ENCODE peak calls at places on chromosomes 2 and 18, in five cellular contexts. One of them, this sample, is unnamed.

GRCh38 chr2:224449212-224450147 is 47.6 kb upstream of the FAM124B start:
- DNase-seq in transverse colon: no peak
- DNase-seq in ovary: no peak
- DNase-seq in suprapubic skin: no peak
- DNase-seq in heart left ventricle: no peak
- DNase-seq in this sample: no peak

GRCh38 chr2:127255146-127255545 is 35.0 kb upstream of the CYP27C1 start:
- DNase-seq in transverse colon: no peak
- DNase-seq in ovary: no peak
- DNase-seq in suprapubic skin: no peak
- DNase-seq in heart left ventricle: no peak
- DNase-seq in this sample: no peak

GRCh38 chr2:221596192-221596591 is 24.1 kb upstream of the EPHA4 start:
- DNase-seq in transverse colon: no peak
- DNase-seq in ovary: no peak
- DNase-seq in suprapubic skin: no peak
- DNase-seq in heart left ventricle: peak
- DNase-seq in this sample: no peak

GRCh38 chr2:171963198-171963597 is 36.6 kb upstream of the METAP1D start:
- DNase-seq in transverse colon: no peak
- DNase-seq in ovary: no peak
- DNase-seq in suprapubic skin: no peak
- DNase-seq in heart left ventricle: no peak
- DNase-seq in this sample: no peak

GRCh38 chr2:236866542-236867340 is 218.9 kb upstream of the COPS8 start:
- DNase-seq in transverse colon: no peak
- DNase-seq in ovary: no peak
- DNase-seq in suprapubic skin: peak
- DNase-seq in heart left ventricle: no peak
- DNase-seq in this sample: no peak

GRCh38 chr2:55607717-55608116 is 9.7 kb downstream of the PPP4R3B start:
- DNase-seq in transverse colon: no peak
- DNase-seq in ovary: no peak
- DNase-seq in suprapubic skin: no peak
- DNase-seq in heart left ventricle: no peak
- DNase-seq in this sample: no peak

GRCh38 chr18:34709104-34709503 is 994 bp upstream of the DTNA start:
- DNase-seq in transverse colon: no peak
- DNase-seq in ovary: peak
- DNase-seq in suprapubic skin: no peak
- DNase-seq in heart left ventricle: no peak
- DNase-seq in this sample: peak

GRCh38 chr2:4674007-4674406 is 970.6 kb downstream of the DCDC2C start:
- DNase-seq in transverse colon: no peak
- DNase-seq in ovary: no peak
- DNase-seq in suprapubic skin: no peak
- DNase-seq in heart left ventricle: no peak
- DNase-seq in this sample: no peak

GRCh38 chr18:21484851-21485636 is 115.5 kb downstream of the ESCO1 start:
- DNase-seq in transverse colon: no peak
- DNase-seq in ovary: no peak
- DNase-seq in suprapubic skin: no peak
- DNase-seq in heart left ventricle: no peak
- DNase-seq in this sample: no peak

GRCh38 chr2:47058061-47058931 is 96.8 kb downstream of the STPG4 start:
- DNase-seq in transverse colon: peak
- DNase-seq in ovary: peak
- DNase-seq in suprapubic skin: no peak
- DNase-seq in heart left ventricle: no peak
- DNase-seq in this sample: peak

DNA sequence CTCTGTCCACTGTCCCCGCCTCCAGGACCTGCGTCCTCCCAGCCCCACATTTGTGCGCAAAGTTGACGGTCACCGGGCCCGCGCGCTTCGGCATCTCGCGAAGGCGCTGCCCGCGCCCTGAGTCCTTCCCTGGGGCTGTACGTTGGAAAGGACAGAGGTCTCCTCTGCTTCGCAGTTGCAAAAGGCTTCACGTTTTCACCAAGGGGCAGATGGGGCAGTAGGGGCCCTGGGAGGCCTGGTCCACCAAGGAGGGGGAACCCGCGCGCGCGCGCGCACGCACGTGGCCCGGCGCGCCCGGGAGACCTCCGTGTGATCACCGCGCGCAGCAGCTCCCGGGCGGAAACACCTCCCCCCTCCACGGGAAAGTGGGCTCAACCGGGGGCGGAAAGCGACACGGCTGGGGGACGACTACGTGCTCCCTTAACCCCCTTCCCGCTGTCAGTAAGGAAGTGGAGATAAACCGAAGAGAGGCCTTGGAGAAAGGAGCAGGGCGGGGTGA is 21.9 kb downstream of the TEX44 start:
- DNase-seq in transverse colon: no peak
- DNase-seq in ovary: peak
- DNase-seq in suprapubic skin: no peak
- DNase-seq in heart left ventricle: peak
- DNase-seq in this sample: peak
- TF ChIP-seq POLR2A in transverse colon: peak
- TF ChIP-seq POLR2A in ovary: peak
- TF ChIP-seq POLR2A in suprapubic skin: no peak
- TF ChIP-seq POLR2A in heart left ventricle: peak
- TF ChIP-seq POLR2A in this sample: no peak

GRCh38 chr18:46099463-46099862 is 1.4 kb upstream of the ATP5F1A start:
- DNase-seq in transverse colon: no peak
- DNase-seq in ovary: no peak
- DNase-seq in suprapubic skin: no peak
- DNase-seq in heart left ventricle: no peak
- DNase-seq in this sample: no peak

GRCh38 chr18:46109386-46109785 is 5.2 kb downstream of the HAUS1 start:
- DNase-seq in transverse colon: no peak
- DNase-seq in ovary: no peak
- DNase-seq in suprapubic skin: no peak
- DNase-seq in heart left ventricle: no peak
- DNase-seq in this sample: no peak

GRCh38 chr18:46098616-46098933 is 479 bp upstream of the ATP5F1A start:
- DNase-seq in transverse colon: no peak
- DNase-seq in ovary: no peak
- DNase-seq in suprapubic skin: no peak
- DNase-seq in heart left ventricle: no peak
- DNase-seq in this sample: no peak

GRCh38 chr18:46104128-46104911 is at the start of gene HAUS1:
- DNase-seq in transverse colon: peak
- DNase-seq in ovary: peak
- DNase-seq in suprapubic skin: peak
- DNase-seq in heart left ventricle: peak
- DNase-seq in this sample: peak
- TF ChIP-seq POLR2A in transverse colon: peak
- TF ChIP-seq POLR2A in ovary: peak
- TF ChIP-seq POLR2A in suprapubic skin: no peak
- TF ChIP-seq POLR2A in heart left ventricle: peak
- TF ChIP-seq POLR2A in this sample: peak

GRCh38 chr18:45670281-45670962 is 53.6 kb upstream of the SLC14A1 start:
- DNase-seq in transverse colon: no peak
- DNase-seq in ovary: peak
- DNase-seq in suprapubic skin: no peak
- DNase-seq in heart left ventricle: no peak
- DNase-seq in this sample: no peak
- TF ChIP-seq POLR2A in transverse colon: no peak
- TF ChIP-seq POLR2A in ovary: no peak
- TF ChIP-seq POLR2A in suprapubic skin: no peak
- TF ChIP-seq POLR2A in heart left ventricle: no peak
- TF ChIP-seq POLR2A in this sample: no peak

GRCh38 chr2:64606495-64607363 is 47.0 kb downstream of the SERTAD2 start:
- DNase-seq in transverse colon: peak
- DNase-seq in ovary: peak
- DNase-seq in suprapubic skin: peak
- DNase-seq in heart left ventricle: peak
- DNase-seq in this sample: peak

GRCh38 chr2:64608867-64609228 is 44.9 kb downstream of the SERTAD2 start:
- DNase-seq in transverse colon: no peak
- DNase-seq in ovary: peak
- DNase-seq in suprapubic skin: no peak
- DNase-seq in heart left ventricle: peak
- DNase-seq in this sample: no peak

GRCh38 chr2:64610456-64610855 is 43.3 kb downstream of the SERTAD2 start:
- DNase-seq in transverse colon: no peak
- DNase-seq in ovary: no peak
- DNase-seq in suprapubic skin: no peak
- DNase-seq in heart left ventricle: no peak
- DNase-seq in this sample: no peak

GRCh38 chr2:64607381-64607780 is 46.3 kb downstream of the SERTAD2 start:
- DNase-seq in transverse colon: no peak
- DNase-seq in ovary: no peak
- DNase-seq in suprapubic skin: no peak
- DNase-seq in heart left ventricle: no peak
- DNase-seq in this sample: no peak

DNA sequence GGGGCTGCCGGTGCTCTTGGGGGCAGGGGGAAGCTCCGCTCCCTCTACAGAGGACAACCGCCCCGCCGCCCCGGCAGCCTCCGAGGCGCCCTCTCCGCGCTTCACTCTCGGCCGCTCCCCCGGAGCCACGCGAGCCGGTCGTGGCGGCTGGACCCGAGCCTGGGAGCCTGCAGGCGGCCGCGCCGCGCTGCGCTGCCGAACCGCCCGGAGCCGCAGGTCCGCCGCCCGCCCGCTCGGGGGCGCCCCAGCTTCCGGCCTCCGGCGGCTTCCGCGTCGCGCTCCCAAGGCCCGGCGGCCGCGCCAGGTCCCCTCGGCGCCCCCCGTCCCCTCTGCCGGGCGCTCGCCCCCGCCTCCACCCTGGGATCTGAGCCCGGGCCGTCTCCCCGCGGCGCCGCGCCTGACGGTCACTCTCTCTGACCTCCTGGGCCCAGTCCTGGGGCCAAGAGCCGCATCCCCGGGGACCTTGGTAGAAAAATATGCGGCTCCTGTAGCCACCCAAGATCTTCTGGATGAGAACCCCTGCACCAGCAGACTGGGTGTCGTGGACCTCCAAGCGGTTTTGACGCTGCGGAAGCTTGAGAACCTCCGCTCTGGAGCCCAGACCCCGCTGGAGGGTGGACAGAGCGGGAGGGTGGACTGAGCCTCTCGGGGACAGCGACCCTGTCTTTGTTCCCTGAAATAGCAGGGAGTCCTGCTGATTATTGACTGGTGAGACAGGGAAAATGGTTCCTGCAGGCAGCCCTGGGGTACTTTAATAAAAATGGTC is 44.3 kb downstream of the SERTAD2 start:
- DNase-seq in transverse colon: peak
- DNase-seq in ovary: peak
- DNase-seq in suprapubic skin: no peak
- DNase-seq in heart left ventricle: peak
- DNase-seq in this sample: peak
- TF ChIP-seq POLR2A in transverse colon: no peak
- TF ChIP-seq POLR2A in ovary: no peak
- TF ChIP-seq POLR2A in suprapubic skin: no peak
- TF ChIP-seq POLR2A in heart left ventricle: peak
- TF ChIP-seq POLR2A in this sample: no peak

GRCh38 chr2:69387770-69388481 is 899 bp upstream of the GFPT1 start:
- DNase-seq in transverse colon: no peak
- DNase-seq in ovary: no peak
- DNase-seq in suprapubic skin: no peak
- DNase-seq in heart left ventricle: no peak
- DNase-seq in this sample: peak

GRCh38 chr2:69386376-69386775 is 651 bp downstream of the GFPT1 start:
- DNase-seq in transverse colon: no peak
- DNase-seq in ovary: no peak
- DNase-seq in suprapubic skin: no peak
- DNase-seq in heart left ventricle: no peak
- DNase-seq in this sample: no peak

GRCh38 chr2:69385443-69386151 is 1.4 kb downstream of the GFPT1 start:
- DNase-seq in transverse colon: peak
- DNase-seq in ovary: no peak
- DNase-seq in suprapubic skin: no peak
- DNase-seq in heart left ventricle: no peak
- DNase-seq in this sample: no peak

GRCh38 chr2:69389271-69389670 is 2.2 kb upstream of the GFPT1 start:
- DNase-seq in transverse colon: no peak
- DNase-seq in ovary: no peak
- DNase-seq in suprapubic skin: no peak
- DNase-seq in heart left ventricle: no peak
- DNase-seq in this sample: no peak

DNA sequence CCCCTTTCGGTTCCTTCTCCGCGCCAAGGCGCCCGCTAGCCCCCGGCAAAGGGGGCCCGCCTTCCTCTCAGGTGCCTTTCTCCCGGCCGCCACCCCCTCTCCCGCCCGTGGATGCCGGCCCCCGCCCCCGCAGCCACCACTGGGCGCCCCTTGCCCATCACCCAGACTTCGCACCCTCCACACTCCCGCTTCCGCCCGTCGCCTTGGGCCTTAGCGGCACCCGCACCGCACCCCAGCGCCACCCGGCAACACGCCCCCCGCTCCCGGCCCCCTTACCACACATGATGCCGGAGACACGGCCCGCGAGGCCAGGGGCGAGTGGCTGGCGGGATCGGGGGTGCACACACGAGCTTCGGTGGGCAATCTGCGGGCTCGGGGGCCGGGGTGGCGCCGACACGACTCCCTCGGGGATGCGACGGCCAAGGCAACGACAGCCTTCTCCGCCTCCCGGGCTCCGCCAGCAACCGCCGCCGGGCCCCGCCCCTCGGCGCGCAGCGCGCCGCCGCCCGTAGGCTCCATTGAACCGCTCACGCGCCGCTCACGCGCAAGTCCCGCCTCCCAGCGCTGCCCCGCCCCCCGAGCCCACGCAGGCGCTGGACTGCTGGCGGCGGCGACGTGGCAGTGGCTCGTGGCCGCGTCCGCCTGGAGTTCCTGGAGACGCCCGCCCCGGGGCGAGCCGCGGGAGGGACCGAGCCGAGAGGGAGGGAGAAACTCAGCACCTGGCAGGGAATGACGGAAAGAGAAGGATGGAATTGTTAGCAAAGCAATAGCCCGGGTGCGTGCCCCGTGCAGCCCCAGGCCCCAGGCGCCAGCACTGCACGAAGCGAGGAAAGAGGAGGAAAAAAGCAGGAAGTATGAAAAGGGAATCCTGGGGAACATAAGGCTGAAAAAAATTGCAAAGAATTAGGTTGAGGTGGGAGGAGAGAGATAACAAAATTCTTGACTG is at the start of gene GFPT1:
- DNase-seq in transverse colon: peak
- DNase-seq in ovary: peak
- DNase-seq in suprapubic skin: peak
- DNase-seq in heart left ventricle: peak
- DNase-seq in this sample: peak
- TF ChIP-seq POLR2A in transverse colon: peak
- TF ChIP-seq POLR2A in ovary: peak
- TF ChIP-seq POLR2A in suprapubic skin: no peak
- TF ChIP-seq POLR2A in heart left ventricle: peak
- TF ChIP-seq POLR2A in this sample: peak

This sample was measured in uterus.